ENCODE peak calls at places on chromosomes 11 and 22, in nine cellular contexts. X is PC-3; I is cardiac fibroblast; E is neural crest cell; C is activated CD8-positive, alpha-beta T cell treated with anti-CD3 and anti-CD28 coated beads for 36 hours; F is ovary; D is H9; J is neural progenitor cell; Q is Calu3. W is an unnamed sample.

GRCh38 chr11:76376746-76377558 is 4.0 kb downstream of the THAP12 start:
- DNase-seq in X (no peak), J (no peak), C (no peak), F (no peak), I (no peak), D (no peak), Q (no peak), E (no peak), W (no peak)

GRCh38 chr11:128359515-128359914 is 227.8 kb downstream of the ETS1 start:
- DNase-seq in Q (no peak), I (peak), J (no peak), C (no peak), F (no peak), X (no peak), E (no peak), D (no peak), W (no peak)

GRCh38 chr22:28750471-28750881 is 8.6 kb downstream of the HSCB start:
- DNase-seq in Q (no peak), E (no peak), D (no peak), X (peak), J (no peak), C (no peak), I (peak), F (no peak), W (no peak)

GRCh38 chr22:35749808-35750207 is 32.1 kb downstream of the APOL5 start:
- DNase-seq in J (no peak), C (no peak), X (no peak), Q (no peak), F (no peak), E (no peak), I (no peak), D (no peak), W (no peak)

GRCh38 chr11:75113049-75113448 is 16.4 kb upstream of the OR2AT4 start:
- DNase-seq in D (no peak), I (no peak), J (no peak), C (no peak), Q (no peak), E (no peak), X (no peak), F (no peak), W (no peak)

GRCh38 chr11:94835571-94835970 is 67.4 kb downstream of the AMOTL1 start:
- DNase-seq in C (no peak), E (no peak), X (peak), F (no peak), Q (no peak), I (peak), D (no peak), J (no peak), W (no peak)

GRCh38 chr11:130499828-130500227 is 51.4 kb downstream of the ADAMTS15 start:
- DNase-seq in I (no peak), D (no peak), F (no peak), Q (no peak), J (no peak), E (no peak), X (no peak), C (no peak), W (no peak)

GRCh38 chr11:22703040-22703439 is 36.6 kb downstream of the GAS2 start:
- DNase-seq in I (peak), E (no peak), J (peak), F (no peak), D (no peak), Q (peak), C (peak), X (peak), W (peak)

GRCh38 chr11:132114185-132114584 is 743.8 kb downstream of the NTM start:
- DNase-seq in Q (no peak), E (peak), D (peak), F (no peak), I (no peak), C (peak), J (peak), X (peak), W (peak)

GRCh38 chr11:17479284-17480214 is 2.9 kb upstream of the ABCC8 start:
- DNase-seq in C (no peak), X (peak), E (peak), J (peak), Q (peak), D (peak), F (no peak), I (peak), W (peak)

GRCh38 chr11:75733346-75734107 is 15.9 kb downstream of the MOGAT2 start:
- DNase-seq in Q (no peak), C (no peak), E (no peak), J (peak), F (no peak), X (peak), D (no peak), I (no peak), W (peak)

GRCh38 chr11:64644348-64645242 is 53.6 kb downstream of the SLC22A12 start:
- DNase-seq in F (no peak), D (peak), J (peak), I (no peak), Q (no peak), X (peak), C (peak), E (no peak), W (peak)
- TF ChIP-seq CTCF in F (peak), D (peak), J (peak), I (no peak), Q (no peak), X (peak), C (peak), E (peak), W (no peak)

DNA sequence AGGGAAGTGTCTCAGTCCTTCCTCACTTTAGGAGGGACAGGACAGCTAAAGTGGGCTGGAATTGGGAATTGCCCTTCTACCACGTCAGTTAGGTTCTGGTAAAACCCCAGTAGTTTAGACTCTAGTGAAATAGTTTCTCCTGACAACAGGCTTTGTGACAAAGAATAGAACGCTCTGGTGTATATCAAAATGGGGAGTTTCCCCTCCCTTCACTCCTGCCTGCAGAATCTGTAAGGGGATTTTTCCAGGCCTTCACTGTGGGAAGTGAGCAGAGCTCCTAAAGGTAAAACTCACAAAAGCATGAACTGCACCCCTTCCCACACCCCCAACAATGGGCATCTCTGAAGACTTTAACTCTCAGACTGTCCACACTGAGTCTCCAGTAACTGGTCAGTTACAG is 460.9 kb upstream of the LRRC4C start:
- DNase-seq in J (no peak), D (no peak), I (no peak), Q (no peak), X (no peak), E (no peak), C (no peak), F (no peak), W (no peak)
- TF ChIP-seq CTCF in J (no peak), D (no peak), I (no peak), Q (no peak), X (no peak), E (no peak), C (no peak), F (no peak), W (no peak)

GRCh38 chr22:22034469-22035132 is 52.0 kb upstream of the TOP3B start:
- DNase-seq in I (no peak), F (no peak), X (no peak), Q (no peak), C (no peak), E (no peak), D (no peak), J (no peak), W (no peak)
- TF ChIP-seq CTCF in I (no peak), F (no peak), X (no peak), Q (no peak), C (no peak), E (no peak), D (no peak), J (no peak), W (no peak)

DNA sequence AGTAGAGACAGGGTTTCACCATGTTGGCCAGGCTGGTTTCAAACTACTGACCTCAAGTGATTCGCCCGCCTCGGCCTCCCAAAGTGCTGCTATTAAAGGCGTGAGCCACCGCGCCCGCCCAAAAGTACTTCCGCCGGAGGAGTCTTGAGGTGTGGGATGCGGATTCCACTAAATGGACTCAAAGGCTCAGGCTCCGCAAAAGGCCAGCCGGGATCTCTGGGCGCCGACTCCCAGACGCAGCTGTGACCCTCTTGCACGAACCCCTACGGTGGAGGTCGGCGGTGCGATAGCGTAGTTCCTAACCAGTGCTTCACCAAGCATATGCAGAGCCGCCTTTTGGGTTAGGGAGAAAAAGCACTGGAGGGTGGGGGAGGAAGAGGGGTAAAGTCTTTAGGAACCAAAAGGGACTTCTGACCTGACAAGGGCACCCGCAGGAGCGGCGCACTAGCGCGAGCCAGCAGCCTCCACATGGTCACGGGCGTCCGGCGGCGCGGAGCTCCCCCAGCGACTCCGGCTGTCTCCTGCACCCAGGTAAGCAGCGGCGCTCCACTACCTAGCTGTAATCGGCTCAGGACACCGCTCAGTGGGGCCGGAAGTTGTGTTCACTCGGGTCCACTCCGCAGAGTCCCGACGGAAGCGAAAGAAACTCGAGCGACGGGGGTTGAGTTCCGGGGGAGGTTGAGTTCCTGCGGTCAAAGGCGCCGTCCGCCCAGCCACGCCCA is at the start of gene MRPL16:
- DNase-seq in J (peak), C (peak), X (peak), F (peak), D (peak), Q (peak), E (peak), I (peak), W (peak)
- TF ChIP-seq CTCF in J (peak), C (no peak), X (peak), F (no peak), D (peak), Q (no peak), E (peak), I (peak), W (no peak)

GRCh38 chr11:69482322-69482721 is 859 bp downstream of the LINC01488 start:
- DNase-seq in D (no peak), J (no peak), F (no peak), Q (no peak), I (no peak), X (no peak), E (no peak), C (no peak), W (no peak)
- TF ChIP-seq CTCF in D (no peak), J (no peak), F (no peak), Q (no peak), I (no peak), X (no peak), E (no peak), C (no peak), W (no peak)

GRCh38 chr11:114571712-114572111 is 12.0 kb upstream of the NXPE1 start:
- DNase-seq in X (no peak), C (peak), D (peak), Q (no peak), F (no peak), E (no peak), J (no peak), I (no peak), W (no peak)
- TF ChIP-seq CTCF in X (no peak), C (no peak), D (peak), Q (no peak), F (no peak), E (no peak), J (no peak), I (no peak), W (no peak)

DNA sequence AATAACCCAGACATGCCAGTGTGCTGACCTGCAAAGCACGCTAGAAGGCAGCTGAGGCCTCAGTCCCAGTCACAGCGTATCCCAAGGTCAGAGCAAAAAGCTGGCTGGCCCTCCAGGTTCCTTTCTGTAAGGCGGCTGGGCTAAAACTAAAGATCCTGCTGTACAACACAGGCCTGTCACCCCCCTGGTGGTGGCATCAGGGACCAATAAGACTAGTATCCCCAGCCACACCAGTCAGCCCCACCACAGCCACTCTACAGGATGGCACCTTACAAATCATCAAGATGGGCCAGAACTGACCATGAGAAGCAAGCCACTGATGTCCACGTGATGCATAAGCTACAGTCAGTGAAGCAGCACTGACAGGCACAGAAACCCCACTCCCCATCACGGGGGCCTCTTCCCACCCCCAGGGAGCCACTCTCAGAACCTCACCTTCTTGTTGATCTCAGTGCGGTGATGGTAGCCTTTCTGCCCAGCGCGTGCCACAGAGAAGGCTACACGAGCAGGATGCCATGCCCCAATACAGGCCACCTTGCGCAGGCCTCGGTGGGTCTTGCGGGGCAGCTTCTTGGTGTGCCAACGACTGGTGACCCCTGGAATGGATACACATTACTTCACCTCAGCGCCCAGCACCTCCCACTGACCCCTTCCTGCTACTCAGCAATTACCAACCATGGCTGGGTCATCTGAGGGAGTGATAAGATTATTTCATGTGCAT is 5.0 kb downstream of the RPL3 start:
- DNase-seq in Q (no peak), F (no peak), X (no peak), E (no peak), I (no peak), J (no peak), C (peak), D (peak), W (no peak)
- TF ChIP-seq CTCF in Q (no peak), F (no peak), X (peak), E (peak), I (no peak), J (peak), C (no peak), D (peak), W (no peak)

W was measured in nephron progenitor cell.